ENCODE peak calls at places on chromosomes 3 and 15, in five cellular contexts. U, V, K, M and E are unnamed samples.

GRCh38 chr3:37904614-37905047 is 43.0 kb downstream of the CTDSPL start:
- DNase-seq in U (no peak), V (no peak), K (no peak), M (peak; percentile 55), E (no peak)

GRCh38 chr3:160006282-160007163 is 17.9 kb downstream of the IL12A start:
- DNase-seq in U (peak; percentile 77), V (peak; percentile 66), K (peak; percentile 63), M (peak; percentile 83), E (no peak)

GRCh38 chr15:64574220-64574994 is 114.0 kb downstream of the ZNF609 start:
- DNase-seq in U (no peak), V (no peak), K (no peak), M (peak; percentile 80), E (no peak)

GRCh38 chr15:85676332-85676731 is 118.4 kb downstream of the KLHL25 start:
- DNase-seq in U (no peak), V (no peak), K (no peak), M (no peak), E (no peak)

GRCh38 chr3:155362808-155363689 is 69.6 kb upstream of the STRIT1 start:
- DNase-seq in U (no peak), V (no peak), K (no peak), M (no peak), E (no peak)

GRCh38 chr3:19825175-19825574 is 108.8 kb downstream of the EFHB start:
- DNase-seq in U (no peak), V (no peak), K (no peak), M (no peak), E (no peak)

GRCh38 chr3:184320099-184320445 is 5.7 kb downstream of the EIF4G1 start:
- DNase-seq in U (peak; percentile 87), V (peak; percentile 87), K (peak; percentile 98), M (peak; percentile 97), E (no peak)

GRCh38 chr15:95629503-95630168 is 700.9 kb upstream of the NR2F2 start:
- DNase-seq in U (no peak), V (no peak), K (no peak), M (no peak), E (no peak)

GRCh38 chr3:8607285-8608040 is 37.1 kb downstream of the SSUH2 start:
- DNase-seq in U (peak; percentile 84), V (peak; percentile 35), K (peak; percentile 91), M (peak; percentile 84), E (no peak)

GRCh38 chr3:42013652-42014442 is 51.9 kb upstream of the ULK4 start:
- DNase-seq in U (peak; percentile 64), V (no peak), K (no peak), M (no peak), E (peak; percentile 65)

GRCh38 chr3:97764186-97765055 is at the start of gene ARL6:
- DNase-seq in U (peak; percentile 92), V (peak; percentile 55), K (peak; percentile 82), M (peak; percentile 89), E (peak; percentile 85)
- H3K4me3 ChIP-seq in U (peak within 1 kb of the TSS; percentile 76), V (peak within 1 kb of the TSS; percentile 86), K (peak within 1 kb of the TSS; percentile 77), M (peak within 1 kb of the TSS; percentile 79), E (peak within 1 kb of the TSS; percentile 78)

GRCh38 chr3:12352253-12352652 is 63.4 kb downstream of the PPARG start:
- DNase-seq in U (no peak), V (no peak), K (no peak), M (peak; percentile 22), E (no peak)
- TF ChIP-seq CTCF in U (peak; percentile 25), V (no peak), K (no peak), M (no peak), E (no peak)

DNA sequence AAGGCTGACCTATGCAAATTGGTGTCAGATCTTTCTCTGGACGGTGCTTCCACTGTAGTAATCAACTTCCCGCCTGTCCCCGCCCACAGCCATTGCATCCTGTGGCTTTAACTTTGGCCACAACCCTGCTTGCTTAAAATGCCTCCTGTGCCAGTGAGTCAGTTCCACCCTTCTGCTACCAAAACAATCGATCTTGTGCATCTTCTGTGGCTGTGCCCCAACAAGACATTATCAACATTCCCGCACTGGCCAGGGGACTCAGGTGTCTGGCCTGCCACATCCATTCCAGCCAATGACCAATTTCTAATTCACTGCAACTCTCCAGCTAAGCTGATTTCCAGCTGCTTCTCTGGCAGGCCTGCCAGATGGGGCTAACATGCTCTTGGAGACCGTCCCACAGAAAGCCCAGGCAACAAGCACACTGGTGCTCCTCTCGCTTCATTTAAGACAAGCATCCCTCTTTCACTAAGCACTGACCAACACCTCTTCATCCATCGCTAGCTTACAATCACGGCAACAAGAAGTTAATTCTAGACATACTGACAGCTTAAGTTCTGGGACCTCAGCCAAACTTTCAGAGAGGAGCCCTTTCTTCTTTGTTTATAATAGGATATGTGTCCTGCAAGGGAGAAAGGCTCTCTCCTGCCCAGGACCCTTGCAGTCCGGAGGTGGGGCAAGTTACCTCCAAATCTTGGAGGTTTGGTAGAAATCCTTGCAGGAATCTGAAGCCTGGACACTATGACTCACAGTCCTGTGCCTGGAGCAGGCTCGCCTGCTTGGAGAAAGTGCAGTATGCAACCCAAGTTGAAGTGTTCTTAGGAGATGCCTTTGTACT is 6.7 kb downstream of the CA12 start:
- DNase-seq in U (peak; percentile 43), V (peak; percentile 25), K (peak; percentile 73), M (peak; percentile 80), E (no peak)
- H3K4me3 ChIP-seq in U (no peak overlapping the region), V (no peak overlapping the region), K (no peak overlapping the region), M (no peak overlapping the region), E (no peak overlapping the region)

GRCh38 chr3:72133329-72134011 is 348.5 kb upstream of the PROK2 start:
- DNase-seq in U (no peak), V (no peak), K (no peak), M (no peak), E (no peak)
- TF ChIP-seq CTCF in U (no peak), V (no peak), K (no peak), M (no peak), E (no peak)